ENCODE peak calls at places on chromosomes 4 and X, in ten cellular contexts. U is stomach; O is T-helper 2 cell; C is nephron progenitor cell; W is IMR-90; I is NCI-H1694; X is stimulated activated CD4-positive, alpha-beta T cell treated with anti-CD3 and anti-CD28 coated beads, Interleukin-2, amount 100 ng/mL, for 24 hours; R is GM10248; D is G401; Q is CD4-positive, alpha-beta T cell. M is an unnamed sample.

GRCh38 chr4:2812985-2813384 is 20.1 kb downstream of the SH3BP2 start:
- DNase-seq in D (no peak), C (no peak), R (no peak), X (peak), Q (no peak), W (no peak), O (no peak), U (no peak), I (no peak), M (no peak)

GRCh38 chr4:101835121-101835904 is 44.8 kb downstream of the BANK1 start:
- DNase-seq in I (no peak), W (peak), R (no peak), U (no peak), O (no peak), X (no peak), Q (no peak), C (no peak), D (peak), M (peak)

GRCh38 chr4:73780243-73780642 is 39.9 kb downstream of the CXCL8 start:
- DNase-seq in D (no peak), W (no peak), I (no peak), X (no peak), C (no peak), R (no peak), U (no peak), Q (no peak), O (no peak), M (no peak)

GRCh38 chrX:12149670-12150407 is 11.6 kb downstream of the FRMPD4 start:
- DNase-seq in U (no peak), R (no peak), Q (no peak), O (no peak), W (no peak), D (no peak), C (no peak), I (no peak), X (no peak), M (no peak)

GRCh38 chr4:74410741-74411140 is 34.2 kb upstream of the AREG start:
- DNase-seq in O (no peak), W (no peak), I (no peak), Q (no peak), D (no peak), U (no peak), R (no peak), X (no peak), C (no peak), M (no peak)

GRCh38 chrX:105701310-105702052 is 120.9 kb upstream of the NRK start:
- DNase-seq in C (no peak), X (no peak), I (no peak), D (no peak), R (no peak), O (no peak), U (no peak), Q (no peak), W (no peak), M (no peak)

GRCh38 chr4:157358851-157359250 is 138.3 kb downstream of the GRIA2 start:
- DNase-seq in R (no peak), U (no peak), W (no peak), O (no peak), Q (no peak), D (no peak), C (no peak), X (no peak), I (no peak), M (no peak)

GRCh38 chrX:10433296-10433965 is 187.0 kb downstream of the MID1 start:
- DNase-seq in I (no peak), W (no peak), X (no peak), D (peak), O (no peak), R (no peak), C (peak), U (no peak), Q (no peak), M (no peak)

GRCh38 chr4:30696195-30696594 is 24.0 kb upstream of the PCDH7 start:
- DNase-seq in O (no peak), U (no peak), C (no peak), X (no peak), D (no peak), W (no peak), I (no peak), R (no peak), Q (no peak), M (no peak)

GRCh38 chrX:109927663-109928273 is 75.1 kb upstream of the TMEM164 start:
- DNase-seq in R (no peak), W (no peak), X (no peak), Q (no peak), I (no peak), U (no peak), C (no peak), D (peak), O (no peak), M (no peak)

GRCh38 chr4:108130955-108131354 is 37.8 kb downstream of the LEF1 start:
- DNase-seq in O (no peak), R (no peak), Q (no peak), D (no peak), I (no peak), U (no peak), C (no peak), W (no peak), X (no peak), M (no peak)

GRCh38 chr4:16669036-16669435 is 229.4 kb downstream of the LDB2 start:
- DNase-seq in D (no peak), C (no peak), X (no peak), R (no peak), U (peak), W (peak), I (no peak), Q (no peak), O (no peak), M (no peak)

GRCh38 chr4:48651869-48652447 is 128.1 kb downstream of the FRYL start:
- DNase-seq in C (no peak), Q (no peak), U (no peak), I (no peak), W (peak), R (no peak), D (no peak), X (no peak), O (no peak), M (no peak)

GRCh38 chrX:147749308-147749707 is 162.4 kb upstream of the FMR1 start:
- DNase-seq in W (no peak), U (no peak), O (no peak), R (no peak), X (no peak), Q (no peak), C (no peak), D (no peak), I (no peak), M (no peak)

GRCh38 chrX:134898450-134898849 is 92.3 kb upstream of the SMIM10 start:
- DNase-seq in X (no peak), O (no peak), U (no peak), Q (no peak), R (no peak), W (peak), D (no peak), I (peak), C (no peak), M (no peak)

GRCh38 chr4:158667651-158668198 is 4.0 kb downstream of the C4orf46 start:
- DNase-seq in O (no peak), D (no peak), W (peak), U (no peak), C (peak), I (no peak), Q (no peak), R (peak), X (peak), M (no peak)

GRCh38 chr4:168724960-168725359 is 228.1 kb downstream of the PALLD start:
- DNase-seq in R (no peak), I (no peak), C (no peak), D (no peak), O (no peak), X (no peak), W (peak), U (no peak), Q (no peak), M (no peak)

GRCh38 chr4:135515295-135515694 is 1313.7 kb upstream of the PABPC4L start:
- DNase-seq in I (no peak), X (no peak), C (no peak), Q (no peak), R (no peak), O (no peak), W (no peak), U (no peak), D (no peak), M (no peak)

GRCh38 chrX:132744470-132744869 is 214.0 kb downstream of the HS6ST2 start:
- DNase-seq in X (no peak), U (no peak), W (no peak), R (no peak), Q (no peak), D (no peak), C (no peak), I (no peak), O (no peak), M (no peak)

GRCh38 chr4:69617083-69617694 is 22.3 kb downstream of the UGT2A2 start:
- DNase-seq in I (no peak), C (no peak), W (peak), R (peak), D (peak), Q (no peak), O (no peak), U (no peak), X (no peak), M (peak)

GRCh38 chr4:123555500-123556273 is 159.1 kb downstream of the SPRY1 start:
- DNase-seq in I (no peak), Q (no peak), R (no peak), U (peak), O (no peak), W (peak), X (no peak), D (peak), C (peak), M (peak)

GRCh38 chr4:3031357-3032064 is 42.8 kb downstream of the HTT-AS start:
- DNase-seq in O (no peak), X (no peak), C (no peak), Q (no peak), U (peak), D (no peak), I (no peak), W (no peak), R (no peak), M (no peak)

GRCh38 chrX:20118065-20118824 is 1.5 kb upstream of the MAP7D2 start:
- DNase-seq in R (no peak), Q (no peak), X (no peak), W (no peak), C (no peak), O (no peak), D (no peak), I (no peak), U (peak), M (no peak)

GRCh38 chr4:132863619-132864018 is 285.5 kb upstream of the PCDH10 start:
- DNase-seq in U (no peak), W (no peak), I (no peak), O (no peak), X (no peak), C (no peak), D (no peak), R (no peak), Q (no peak), M (no peak)

GRCh38 chr4:26263165-26263564 is 57.6 kb upstream of the RBPJ start:
- DNase-seq in I (no peak), X (no peak), U (no peak), O (no peak), C (no peak), W (no peak), R (no peak), Q (no peak), D (no peak), M (no peak)

M was measured in kidney glomerular epithelial cell.